ENCODE peak calls at places on chromosomes 6 and 20, in five cellular contexts. L, W, O, U and D are unnamed samples.

GRCh38 chr20:23419995-23420901 is 1.0 kb downstream of the NAPB start:
- DNase-seq in W (peak; percentile 55), L (peak; percentile 70), U (peak; percentile 35), O (peak; percentile 84), D (peak; percentile 70)

GRCh38 chr6:122381494-122382083 is 17.9 kb upstream of the HSF2 start:
- DNase-seq in O (peak; percentile 89), U (peak; percentile 31), L (peak; percentile 79), W (no peak), D (peak; percentile 7)

GRCh38 chr20:53581444-53582311 is 12.0 kb downstream of the ZNF217 start:
- DNase-seq in L (no peak), O (no peak), U (no peak), W (no peak), D (no peak)

GRCh38 chr20:50224553-50225255 is 34.1 kb downstream of the CEBPB start:
- DNase-seq in L (peak; percentile 97), W (peak; percentile 50), O (peak; percentile 97), U (peak; percentile 86), D (peak; percentile 75)

GRCh38 chr6:45807610-45808009 is 208.1 kb downstream of the CLIC5 start:
- DNase-seq in U (no peak), W (no peak), O (no peak), L (no peak), D (no peak)

GRCh38 chr20:47400685-47401084 is 44.2 kb upstream of the ZMYND8 start:
- DNase-seq in U (no peak), W (no peak), L (no peak), O (no peak), D (peak; percentile 61)

GRCh38 chr6:17493286-17493685 is 99.9 kb downstream of the CAP2 start:
- DNase-seq in W (no peak), O (peak; percentile 40), L (peak; percentile 85), U (no peak), D (no peak)

GRCh38 chr20:52614036-52614863 is 357.9 kb upstream of the TSHZ2 start:
- DNase-seq in L (no peak), U (no peak), O (no peak), W (no peak), D (no peak)

GRCh38 chr6:66558189-66558588 is 851.2 kb upstream of the EYS start:
- DNase-seq in W (no peak), L (no peak), O (no peak), U (no peak), D (no peak)

DNA sequence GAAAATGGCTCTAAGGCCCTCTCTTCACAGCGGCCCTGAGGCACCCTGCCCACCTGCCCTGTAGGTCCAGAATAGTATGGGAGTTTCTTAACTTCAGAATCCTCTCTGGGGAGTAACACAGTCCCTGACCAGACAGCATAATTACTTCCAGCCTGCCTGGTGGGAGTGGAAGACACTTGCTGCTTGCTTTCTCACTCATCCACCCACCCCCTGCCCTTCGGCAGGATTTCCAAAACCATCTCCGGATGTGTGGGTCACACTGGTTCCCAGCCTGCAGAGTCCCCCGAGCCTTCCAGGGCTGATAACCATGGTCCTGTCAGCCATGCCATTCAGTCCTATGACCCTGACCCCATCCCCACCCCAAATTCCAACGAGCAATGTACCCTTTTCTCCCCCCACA is 5.4 kb downstream of the SLC29A1 start:
- DNase-seq in L (no peak), U (no peak), W (no peak), O (peak; percentile 7), D (no peak)
- H3K4me3 ChIP-seq in L (no peak overlapping the region), U (no peak overlapping the region), W (no peak overlapping the region), O (no peak overlapping the region), D (no peak overlapping the region)

GRCh38 chr6:1611572-1612385 is 2.1 kb downstream of the FOXC1 start:
- DNase-seq in O (peak; percentile 56), U (no peak), L (peak; percentile 53), W (peak; percentile 32), D (no peak)
- H3K27me3 ChIP-seq in O (peaks cover 20% of the 10 kb centered on the region), U (peaks cover 36% of the 10 kb centered on the region), L (peaks cover 13% of the 10 kb centered on the region), W (no peaks in the 10 kb centered on the region), D (peaks cover 89% of the 10 kb centered on the region)

GRCh38 chr6:43016166-43016915 is 2.3 kb downstream of the KLHDC3 start:
- DNase-seq in W (no peak), L (no peak), U (no peak), O (no peak), D (no peak)

GRCh38 chr6:43013020-43013842 is 515 bp downstream of the MEA1 start:
- DNase-seq in L (peak; percentile 21), U (no peak), W (no peak), O (no peak), D (no peak)

GRCh38 chr6:43013843-43014433 is at the start of the genes KLHDC3 and MEA1:
- DNase-seq in U (peak; percentile 99), O (peak; percentile 100), L (peak; percentile 100), W (peak; percentile 97), D (peak; percentile 99)

GRCh38 chr6:43012364-43012763 is 1.4 kb downstream of the MEA1 start:
- DNase-seq in O (no peak), W (no peak), L (no peak), U (no peak), D (no peak)

DNA sequence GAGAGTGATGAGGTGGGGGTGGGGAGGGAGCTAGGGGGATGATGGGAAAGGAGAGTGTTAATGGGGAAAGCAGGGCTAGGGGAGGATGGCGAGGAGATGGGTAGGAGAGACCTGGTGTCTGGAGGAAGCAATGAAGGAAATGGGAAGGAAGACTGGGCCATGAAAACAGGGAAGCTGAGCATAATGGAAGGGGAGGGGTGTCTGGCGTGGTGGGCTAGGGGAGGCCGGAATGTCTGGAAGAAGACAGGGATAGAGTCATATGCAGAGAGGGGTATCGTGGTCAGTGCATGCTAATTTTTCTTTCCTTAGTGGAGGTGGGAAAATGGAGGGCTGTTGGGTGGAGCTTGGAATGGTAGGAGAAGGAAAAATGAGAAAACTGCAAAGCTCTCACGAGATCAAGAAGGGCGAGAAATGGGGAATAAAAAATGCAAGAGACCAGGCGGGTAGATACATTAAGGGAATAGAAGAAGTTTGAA is 423 bp downstream of the KLHDC3 start:
- DNase-seq in W (no peak), L (peak; percentile 45), O (peak; percentile 71), U (no peak), D (no peak)
- H3K36me3 ChIP-seq in W (peaks cover 59% of the 10 kb centered on the region), L (peaks cover 41% of the 10 kb centered on the region), O (peaks cover 48% of the 10 kb centered on the region), U (no peaks in the 10 kb centered on the region), D (peaks cover 30% of the 10 kb centered on the region)

GRCh38 chr6:87346700-87347099 is 2.1 kb downstream of the C6orf163 start:
- DNase-seq in O (no peak), U (no peak), W (no peak), L (no peak), D (no peak)
- H3K4me3 ChIP-seq in O (no peak overlapping the region), U (no peak overlapping the region), W (no peak overlapping the region), L (no peak overlapping the region), D (no peak overlapping the region)